ENCODE peak calls at places on chromosomes 5 and 9, in seven cellular contexts. C is upper lobe of left lung, P is sigmoid colon, F is A549, R is ovary, B is suprapubic skin, K is stomach. W is an unnamed sample. For H3K4me1, the result is how much of the 10 kb centered on the place peaks cover.

GRCh38 chr9:26760675-26761074 is 131.9 kb downstream of the CAAP1 start:
- DNase-seq in C (no peak), P (no peak), F (no peak), R (no peak), B (no peak), K (no peak), W (no peak)

GRCh38 chr5:141960018-141960417 is 2.0 kb upstream of the PCDH12 start:
- DNase-seq in C (no peak), P (no peak), F (no peak), R (no peak), B (no peak), K (no peak), W (no peak)

GRCh38 chr5:133287500-133287899 is 235.7 kb downstream of the HSPA4 start:
- DNase-seq in C (no peak), P (no peak), F (peak), R (no peak), B (no peak), K (peak), W (peak)

GRCh38 chr5:66669862-66670195 is 73.6 kb downstream of the MAST4 start:
- DNase-seq in C (no peak), P (no peak), F (no peak), R (no peak), B (no peak), K (no peak), W (no peak)

GRCh38 chr5:35974570-35974969 is 16.6 kb downstream of the UGT3A1 start:
- DNase-seq in C (no peak), P (no peak), F (no peak), R (no peak), B (no peak), K (no peak), W (no peak)

GRCh38 chr5:77194762-77195161 is 15.7 kb upstream of the PDE8B start:
- DNase-seq in C (no peak), P (no peak), F (no peak), R (no peak), B (no peak), K (no peak), W (no peak)

GRCh38 chr5:163760498-163760897 is 255.1 kb downstream of the MAT2B start:
- DNase-seq in C (no peak), P (no peak), F (no peak), R (no peak), B (no peak), K (no peak), W (no peak)

GRCh38 chr9:28332648-28333047 is 759.4 kb upstream of the C9orf72 start:
- DNase-seq in C (no peak), P (no peak), F (no peak), R (no peak), B (no peak), K (no peak), W (no peak)

GRCh38 chr5:144072518-144072927 is 97.9 kb downstream of the YIPF5 start:
- DNase-seq in C (no peak), P (no peak), F (no peak), R (no peak), B (no peak), K (no peak), W (no peak)

GRCh38 chr9:89414670-89415069 is 83.2 kb downstream of the SEMA4D start:
- DNase-seq in C (no peak), P (peak), F (no peak), R (no peak), B (no peak), K (no peak), W (no peak)

GRCh38 chr5:147481376-147481775 is 28.5 kb downstream of the DPYSL3 start:
- DNase-seq in C (no peak), P (no peak), F (no peak), R (no peak), B (no peak), K (no peak), W (no peak)

GRCh38 chr5:134149571-134150303 is 27.0 kb downstream of the SKP1 start:
- DNase-seq in C (no peak), P (no peak), F (no peak), R (no peak), B (no peak), K (peak), W (no peak)

DNA sequence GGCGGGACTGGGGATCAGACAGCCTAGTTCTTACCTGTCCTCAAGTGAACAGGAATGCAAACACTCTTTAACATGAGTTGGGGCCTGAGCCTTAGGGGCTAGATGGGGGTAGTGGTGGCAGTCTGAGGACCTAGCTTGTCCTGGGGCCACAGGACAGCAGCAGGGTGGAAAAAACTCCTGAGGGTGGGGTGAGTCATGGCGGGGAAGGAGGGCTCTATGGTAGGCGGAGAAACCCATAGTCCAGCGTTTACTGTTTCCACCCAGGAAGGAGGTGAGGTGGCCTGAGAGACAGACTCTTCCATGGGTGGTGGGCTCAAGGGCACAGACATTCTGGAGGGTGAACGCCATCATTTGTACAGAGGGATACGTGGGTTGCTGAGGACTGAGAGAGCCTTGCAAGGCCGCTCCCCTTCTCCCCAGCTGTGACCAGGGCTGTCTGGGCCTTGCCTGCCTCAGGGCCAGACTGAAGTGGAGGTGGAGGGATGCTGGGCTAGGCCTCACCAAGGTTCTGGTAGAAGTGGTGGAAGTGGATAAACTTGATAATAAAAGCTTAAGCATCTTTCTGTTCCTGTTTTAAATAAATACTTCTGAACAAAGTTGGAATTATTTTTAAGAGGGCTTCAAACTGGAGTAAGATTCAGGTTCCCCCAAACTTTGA is 1.1 kb upstream of the TSPAN17 start:
- DNase-seq in C (no peak), P (no peak), F (no peak), R (no peak), B (no peak), K (no peak), W (no peak)
- H3K4me1 ChIP-seq in C (under half), P (under half), F (under half), R (under half), B (under half), K (under half), W (under half)

GRCh38 chr9:70413798-70414775 is at the start of gene KLF9:
- DNase-seq in C (peak), P (peak), F (peak), R (peak), B (peak), K (peak), W (peak)
- TF ChIP-seq EP300 in C (peak), P (peak), F (no peak), R (peak), B (peak), K (peak), W (peak)

GRCh38 chr9:12426198-12426864 is 266.9 kb upstream of the TYRP1 start:
- DNase-seq in C (no peak), P (no peak), F (no peak), R (no peak), B (no peak), K (no peak), W (no peak)
- TF ChIP-seq CTCF in C (no peak), P (no peak), F (no peak), R (no peak), B (no peak), K (no peak), W (no peak)

DNA sequence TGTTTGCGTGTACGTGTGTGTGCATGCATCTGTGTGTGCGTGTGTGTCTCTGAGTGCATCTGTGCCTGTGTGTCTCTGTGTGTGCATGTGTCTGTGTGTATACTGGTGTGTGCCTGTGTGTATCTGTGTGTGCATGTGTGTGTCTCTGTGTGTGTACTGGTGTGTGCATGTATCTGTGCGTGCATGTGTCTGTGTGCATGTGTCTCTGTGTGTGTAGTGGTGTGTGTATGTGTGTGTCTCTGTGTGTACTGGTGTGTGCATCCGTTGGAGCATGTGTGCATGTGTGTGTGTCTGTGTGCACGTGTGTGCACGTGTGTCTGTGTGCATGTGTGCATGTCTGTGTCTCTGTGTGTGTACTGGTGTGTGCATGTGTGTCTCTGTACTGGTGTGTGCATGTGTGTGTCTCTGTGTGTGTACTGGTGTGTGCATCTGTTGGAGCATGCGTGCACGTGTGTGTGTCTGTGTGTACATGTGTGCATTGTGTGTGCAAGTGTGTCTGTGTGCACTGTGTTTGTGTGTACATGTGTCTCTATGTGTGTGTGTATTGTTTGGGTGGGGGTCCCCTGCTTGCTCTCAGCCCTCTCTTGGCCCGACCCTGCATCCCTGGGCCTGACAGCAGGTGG is 23.8 kb upstream of the NOTCH1 start:
- DNase-seq in C (no peak), P (no peak), F (no peak), R (no peak), B (no peak), K (no peak), W (no peak)
- H3K4me1 ChIP-seq in C (half or more), P (half or more), F (half or more), R (under half), B (under half), K (half or more), W (half or more)

GRCh38 chr5:95925345-95925744 is 36.3 kb downstream of the ELL2 start:
- DNase-seq in C (no peak), P (no peak), F (no peak), R (no peak), B (no peak), K (no peak), W (no peak)

GRCh38 chr5:95922798-95923197 is 38.9 kb downstream of the ELL2 start:
- DNase-seq in C (no peak), P (no peak), F (no peak), R (no peak), B (no peak), K (no peak), W (no peak)

GRCh38 chr5:95923918-95924559 is 37.6 kb downstream of the ELL2 start:
- DNase-seq in C (no peak), P (no peak), F (no peak), R (no peak), B (no peak), K (no peak), W (no peak)

GRCh38 chr5:95925939-95926338 is 35.7 kb downstream of the ELL2 start:
- DNase-seq in C (no peak), P (no peak), F (no peak), R (no peak), B (no peak), K (no peak), W (no peak)

DNA sequence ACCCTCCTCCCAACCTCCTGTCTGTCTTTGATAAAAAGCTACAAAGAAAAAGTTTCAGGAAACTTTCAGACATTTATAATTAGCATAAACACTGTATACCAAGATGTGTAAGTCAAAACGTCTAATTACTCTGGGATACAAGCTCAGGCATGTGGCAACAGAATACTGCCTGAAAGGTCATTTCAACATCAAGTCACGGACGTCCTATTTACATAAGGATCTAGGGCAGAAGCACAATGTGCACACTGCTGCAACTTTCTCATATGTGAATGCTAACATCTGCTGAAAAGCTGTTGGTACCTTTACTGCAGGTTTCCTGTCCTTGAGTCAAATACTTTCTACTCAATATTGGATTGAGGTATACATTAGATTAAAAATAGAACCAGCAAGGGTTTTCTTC is 36.9 kb downstream of the ELL2 start:
- DNase-seq in C (no peak), P (no peak), F (no peak), R (no peak), B (no peak), K (no peak), W (no peak)
- TF ChIP-seq EP300 in C (no peak), P (no peak), F (no peak), R (no peak), B (no peak), K (no peak), W (no peak)

GRCh38 chr9:80885894-80886293 is 803.5 kb downstream of the TLE1 start:
- DNase-seq in C (no peak), P (no peak), F (no peak), R (peak), B (no peak), K (no peak), W (no peak)
- TF ChIP-seq CTCF in C (no peak), P (no peak), F (no peak), R (no peak), B (no peak), K (no peak), W (no peak)

DNA sequence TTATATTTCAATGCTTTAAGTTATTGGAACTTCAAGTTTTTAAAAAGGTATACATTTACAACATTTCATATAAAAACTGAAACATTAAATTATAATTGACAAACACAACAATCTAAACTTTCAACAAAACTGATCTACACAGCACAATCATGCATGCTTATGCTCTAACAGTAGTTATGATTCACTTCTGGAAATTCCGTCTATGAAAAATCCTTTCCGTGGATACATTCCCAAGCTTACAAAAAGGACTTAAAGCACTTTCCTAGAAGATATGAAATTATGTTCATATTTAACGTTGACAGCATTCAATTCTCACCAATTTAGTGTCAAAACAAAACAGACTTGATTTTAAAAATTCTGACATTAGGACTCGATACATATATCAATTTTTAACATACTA is 3.7 kb downstream of the HNRNPH1 start:
- DNase-seq in C (no peak), P (no peak), F (no peak), R (no peak), B (no peak), K (no peak), W (no peak)
- H3K4me1 ChIP-seq in C (half or more), P (half or more), F (half or more), R (under half), B (half or more), K (half or more), W (under half)

DNA sequence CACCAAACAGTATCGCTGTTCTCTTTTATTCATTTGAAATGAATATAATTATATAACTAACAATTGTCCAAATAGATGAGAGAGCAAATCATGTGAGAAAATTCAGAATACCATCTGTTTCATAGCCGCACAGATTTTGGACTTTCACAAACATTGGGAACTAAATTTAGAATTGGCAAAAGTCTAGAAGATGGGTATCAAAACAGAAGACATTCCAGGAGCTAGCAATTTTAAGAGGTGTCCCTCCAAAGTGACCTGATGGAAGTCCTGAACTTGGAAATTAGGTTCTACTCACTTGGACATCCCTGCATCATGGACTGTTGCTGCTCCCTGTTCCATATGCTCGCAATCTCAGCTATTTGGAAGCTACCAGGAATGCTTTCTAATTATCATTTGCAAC is 56.9 kb upstream of the FSD1L start:
- DNase-seq in C (no peak), P (no peak), F (no peak), R (no peak), B (no peak), K (no peak), W (no peak)
- TF ChIP-seq EP300 in C (no peak), P (no peak), F (no peak), R (no peak), B (no peak), K (no peak), W (no peak)

W was measured in tibial nerve.